ENCODE peak calls at places on chromosomes 16 and 17, in six cellular contexts. A, O, D, K, T and X are unnamed samples.

GRCh38 chr16:48864055-48864454 is 254.1 kb upstream of the N4BP1 start:
- DNase-seq in K (no peak), O (no peak), T (peak; percentile 4), A (no peak), D (no peak), X (no peak)

GRCh38 chr16:75315907-75316306 is 64.5 kb upstream of the BCAR1 start:
- DNase-seq in D (no peak), K (no peak), T (no peak), O (no peak), A (no peak), X (no peak)

GRCh38 chr17:55549140-55549539 is 37.9 kb upstream of the SMIM36 start:
- DNase-seq in A (no peak), K (no peak), T (peak; percentile 33), O (no peak), D (no peak), X (no peak)

GRCh38 chr16:69613283-69614154 is 47.8 kb downstream of the NFAT5 start:
- DNase-seq in D (no peak), T (no peak), K (no peak), O (no peak), A (no peak), X (no peak)

GRCh38 chr16:55089600-55089999 is 158.9 kb downstream of the IRX5 start:
- DNase-seq in T (no peak), A (no peak), O (no peak), D (no peak), K (no peak), X (no peak)

GRCh38 chr17:444879-445454 is 92.4 kb upstream of the RPH3AL start:
- DNase-seq in D (no peak), T (no peak), K (no peak), A (no peak), O (no peak), X (no peak)

GRCh38 chr16:73126453-73126853 is 78.5 kb upstream of the ZFHX3 start:
- DNase-seq in D (peak; percentile 70), T (no peak), O (no peak), K (peak; percentile 54), A (peak; percentile 64), X (no peak)

GRCh38 chr17:61389670-61390478 is 9.8 kb upstream of the TBX2 start:
- DNase-seq in O (peak; percentile 57), K (no peak), T (peak; percentile 42), A (no peak), D (peak; percentile 29), X (peak; percentile 63)

GRCh38 chr16:85750021-85750826 is 672 bp downstream of the C16orf74 start:
- DNase-seq in O (peak; percentile 36), D (no peak), K (no peak), T (peak; percentile 42), A (peak; percentile 44), X (no peak)

GRCh38 chr17:50908140-50908859 is 42.1 kb upstream of the TOB1 start:
- DNase-seq in O (no peak), A (no peak), D (no peak), K (no peak), T (no peak), X (no peak)

GRCh38 chr16:66536525-66536924 is 13.4 kb downstream of the TK2 start:
- DNase-seq in A (no peak), T (no peak), O (no peak), K (no peak), D (no peak), X (no peak)

GRCh38 chr16:68408967-68409366 is 39.3 kb downstream of the SMPD3 start:
- DNase-seq in K (no peak), T (no peak), A (no peak), D (no peak), O (no peak), X (no peak)

GRCh38 chr16:67939507-67940435 is 3.1 kb upstream of the PSMB10 start:
- DNase-seq in O (peak; percentile 80), A (no peak), D (no peak), T (peak; percentile 28), K (no peak), X (no peak)

GRCh38 chr17:73693016-73693545 is 48.8 kb upstream of the SDK2 start:
- DNase-seq in T (no peak), O (no peak), D (no peak), A (no peak), K (no peak), X (no peak)

GRCh38 chr16:10859650-10860049 is 17.4 kb upstream of the CIITA start:
- DNase-seq in O (no peak), A (no peak), T (no peak), D (no peak), K (no peak), X (no peak)

GRCh38 chr16:77590707-77591106 is 131.6 kb upstream of the NUDT7 start:
- DNase-seq in A (no peak), T (no peak), K (no peak), D (no peak), O (no peak), X (no peak)

GRCh38 chr17:3511841-3512511 is 36.2 kb downstream of the ASPA start:
- DNase-seq in A (no peak), T (no peak), D (no peak), O (no peak), K (no peak), X (no peak)

GRCh38 chr17:36082062-36082461 is 7.9 kb downstream of the CCL3 start:
- DNase-seq in T (no peak), K (no peak), O (no peak), D (no peak), A (no peak), X (no peak)

GRCh38 chr16:69859105-69859969 is 91.8 kb upstream of the CLEC18A start:
- DNase-seq in A (peak; percentile 33), T (peak; percentile 21), K (no peak), O (peak; percentile 44), D (no peak), X (no peak)

GRCh38 chr17:51258756-51259573 is 884 bp downstream of the MBTD1 start:
- DNase-seq in D (peak; percentile 16), O (no peak), T (peak; percentile 52), K (no peak), A (no peak), X (no peak)

GRCh38 chr17:17361543-17362511 is 58.7 kb downstream of the NT5M start:
- DNase-seq in A (peak; percentile 69), K (peak; percentile 24), D (no peak), O (no peak), T (no peak), X (no peak)

GRCh38 chr16:46961373-46962353 is 11.8 kb downstream of the DNAJA2 start:
- DNase-seq in O (no peak), T (no peak), K (no peak), A (no peak), D (no peak), X (no peak)

GRCh38 chr17:42183741-42184711 is 1.2 kb downstream of the HCRT start:
- DNase-seq in K (peak; percentile 76), A (peak; percentile 79), T (peak; percentile 79), O (peak; percentile 77), D (peak; percentile 50), X (peak; percentile 76)

GRCh38 chr16:89172901-89173628 is 1.5 kb downstream of the CDH15 start:
- DNase-seq in O (no peak), A (no peak), K (no peak), T (no peak), D (no peak), X (no peak)

GRCh38 chr17:74768069-74768762 is 7.9 kb downstream of the NAT9 start:
- DNase-seq in D (no peak), K (no peak), O (peak; percentile 89), T (no peak), A (peak; percentile 70), X (no peak)

GRCh38 chr17:41118721-41119120 is 548 bp upstream of the KRTAP4-11 start:
- DNase-seq in O (no peak), T (no peak), K (no peak), A (no peak), D (no peak), X (no peak)

GRCh38 chr17:41125064-41125463 is 1.1 kb upstream of the KRTAP4-12 start:
- DNase-seq in K (no peak), A (no peak), O (no peak), D (no peak), T (no peak), X (no peak)

GRCh38 chr17:41116292-41116691 is 1.9 kb downstream of the KRTAP4-11 start:
- DNase-seq in D (no peak), T (peak; percentile 11), A (no peak), O (no peak), K (no peak), X (no peak)

GRCh38 chr17:41126412-41126811 is 2.4 kb upstream of the KRTAP4-12 start:
- DNase-seq in K (no peak), D (no peak), T (no peak), O (no peak), A (no peak), X (no peak)

GRCh38 chr17:41121742-41122141 is 2.2 kb downstream of the KRTAP4-12 start:
- DNase-seq in O (no peak), T (no peak), K (no peak), A (no peak), D (no peak), X (no peak)
- H3K27ac ChIP-seq in O (no peak overlapping the region), T (no peak overlapping the region), K (no peak overlapping the region), A (no peak overlapping the region), D (no peak overlapping the region), X (no peak overlapping the region)

GRCh38 chr17:78716292-78716691 is 65.8 kb downstream of the CYTH1 start:
- DNase-seq in T (no peak), K (no peak), D (no peak), O (no peak), A (no peak), X (no peak)
- H3K4me3 ChIP-seq in T (peak overlapping the region; percentile 62), K (peak overlapping the region; percentile 61), D (no peak overlapping the region), O (peak overlapping the region; percentile 44), A (peak overlapping the region; percentile 37), X (no peak overlapping the region)

GRCh38 chr17:29256735-29257466 is 10.2 kb downstream of the CRYBA1 start:
- DNase-seq in O (no peak), A (no peak), D (no peak), K (no peak), T (no peak), X (no peak)

GRCh38 chr17:29251969-29252866 is 5.6 kb downstream of the CRYBA1 start:
- DNase-seq in K (no peak), T (peak; percentile 55), D (no peak), O (no peak), A (no peak), X (no peak)

GRCh38 chr17:29253037-29253436 is 6.4 kb downstream of the CRYBA1 start:
- DNase-seq in D (no peak), O (no peak), A (no peak), K (no peak), T (no peak), X (no peak)

GRCh38 chr17:29257756-29258155 is 11.1 kb downstream of the CRYBA1 start:
- DNase-seq in A (no peak), T (no peak), O (no peak), K (no peak), D (no peak), X (no peak)

DNA sequence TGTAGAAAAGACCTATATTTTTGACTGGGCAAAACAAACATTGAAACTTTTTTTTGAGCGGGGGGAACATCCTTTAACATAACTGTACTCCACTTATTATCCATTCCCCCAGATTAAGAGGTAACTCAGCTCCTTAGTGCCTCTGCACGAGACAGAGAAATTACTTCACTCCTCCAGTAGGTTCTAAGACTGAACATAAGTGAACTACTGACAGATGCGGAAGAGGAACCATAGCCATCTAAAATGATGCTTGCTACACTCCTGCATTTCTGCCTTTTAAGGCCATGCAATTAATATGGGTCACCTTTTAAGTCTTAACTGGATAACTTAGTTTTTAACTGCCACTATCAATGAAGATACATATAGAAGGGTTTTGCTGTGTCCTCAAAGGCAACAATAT is 9.5 kb downstream of the CRYBA1 start:
- DNase-seq in K (no peak), T (no peak), O (no peak), D (no peak), A (no peak), X (no peak)
- H3K27ac ChIP-seq in K (no peak overlapping the region), T (no peak overlapping the region), O (no peak overlapping the region), D (peak overlapping the region; percentile 5), A (no peak overlapping the region), X (no peak overlapping the region)

GRCh38 chr17:48612854-48613691 is 2.0 kb downstream of the HOXB8 start:
- DNase-seq in K (no peak), D (no peak), A (no peak), T (peak; percentile 57), O (no peak), X (peak; percentile 47)
- H3K4me3 ChIP-seq in K (no peak overlapping the region), D (peak overlapping the region; percentile 12), A (peak overlapping the region; percentile 47), T (peak overlapping the region; percentile 72), O (peak overlapping the region; percentile 48), X (peak overlapping the region; percentile 90)